ENCODE peak calls at places on chromosomes 11 and 22, in ten cellular contexts. F is colonic mucosa; E is neural crest cell; Q is Daoy; J is psoas muscle; V is RKO; P is stimulated activated CD4-positive, alpha-beta T cell treated with anti-CD3 and anti-CD28 coated beads, Interleukin-1b, Interleukin-23, amount 100 ng/mL, for 1 hour; W is pancreas; T is NCI-H2171 treated with DMSO at 0.1 percent for 48 hours; C is putamen. O is an unnamed sample.

GRCh38 chr11:83818349-83818748 is 532.2 kb upstream of the CCDC90B start:
- DNase-seq in F (no peak), E (no peak), Q (peak), J (no peak), V (peak), P (no peak), W (no peak), T (no peak), C (no peak), O (no peak)

GRCh38 chr11:71293961-71294782 is 41.8 kb upstream of the SHANK2 start:
- DNase-seq in F (peak), E (no peak), Q (no peak), J (no peak), V (no peak), P (no peak), W (no peak), T (no peak), C (no peak), O (no peak)

GRCh38 chr11:36564376-36565032 is 3.3 kb upstream of the RAG1 start:
- DNase-seq in F (peak), E (peak), Q (peak), J (no peak), V (peak), P (peak), W (peak), T (peak), C (peak), O (peak)

GRCh38 chr11:127338380-127339259 is 338.1 kb upstream of the KIRREL3 start:
- DNase-seq in F (no peak), E (no peak), Q (no peak), J (no peak), V (no peak), P (no peak), W (no peak), T (no peak), C (no peak), O (no peak)

GRCh38 chr11:71304045-71304444 is 51.7 kb upstream of the SHANK2 start:
- DNase-seq in F (no peak), E (no peak), Q (no peak), J (no peak), V (no peak), P (no peak), W (no peak), T (no peak), C (no peak), O (no peak)

GRCh38 chr11:70900540-70900939 is 351.8 kb downstream of the SHANK2 start:
- DNase-seq in F (no peak), E (no peak), Q (no peak), J (no peak), V (no peak), P (no peak), W (no peak), T (no peak), C (no peak), O (no peak)

GRCh38 chr11:76773921-76774361 is 9.2 kb upstream of the TSKU start:
- DNase-seq in F (no peak), E (no peak), Q (no peak), J (no peak), V (no peak), P (no peak), W (no peak), T (peak), C (no peak), O (no peak)

GRCh38 chr22:49595465-49596078 is 232.1 kb downstream of the BRD1 start:
- DNase-seq in F (no peak), E (no peak), Q (no peak), J (no peak), V (no peak), P (no peak), W (no peak), T (no peak), C (no peak), O (no peak)

GRCh38 chr22:23402275-23403151 is 177.6 kb downstream of the IGLL1 start:
- DNase-seq in F (peak), E (peak), Q (peak), J (peak), V (peak), P (peak), W (peak), T (peak), C (peak), O (peak)

GRCh38 chr22:33923660-33924246 is 3.5 kb upstream of the LARGE1 start:
- DNase-seq in F (peak), E (peak), Q (peak), J (no peak), V (peak), P (no peak), W (peak), T (peak), C (peak), O (no peak)

GRCh38 chr11:101915811-101916291 is 471 bp downstream of the ANGPTL5 start:
- DNase-seq in F (no peak), E (no peak), Q (peak), J (no peak), V (peak), P (no peak), W (no peak), T (peak), C (no peak), O (no peak)

GRCh38 chr11:63998558-63999348 is 12.5 kb downstream of the OTUB1 start:
- DNase-seq in F (no peak), E (peak), Q (no peak), J (no peak), V (no peak), P (no peak), W (no peak), T (no peak), C (no peak), O (no peak)

GRCh38 chr11:35009191-35009940 is 92.9 kb downstream of the PDHX start:
- DNase-seq in F (peak), E (no peak), Q (peak), J (no peak), V (no peak), P (no peak), W (peak), T (peak), C (no peak), O (no peak)

GRCh38 chr11:122155765-122156527 is 39.9 kb upstream of the BLID start:
- DNase-seq in F (no peak), E (no peak), Q (no peak), J (no peak), V (peak), P (no peak), W (no peak), T (no peak), C (peak), O (no peak)

GRCh38 chr22:28600546-28601143 is 79.0 kb downstream of the TTC28 start:
- DNase-seq in F (peak), E (no peak), Q (peak), J (no peak), V (peak), P (no peak), W (no peak), T (peak), C (peak), O (no peak)